ENCODE peak calls at places on chromosomes 16 and 17, in ten cellular contexts. N, P, T, V, U, M, I, D, X and Z are unnamed samples.

GRCh38 chr17:49381793-49382192 is 19.7 kb upstream of the ZNF652 start:
- DNase-seq in N (no peak), T (no peak), V (no peak), X (no peak), U (no peak), I (no peak), D (no peak), M (no peak), P (no peak), Z (no peak)

GRCh38 chr16:11627822-11628457 is 40.3 kb upstream of the SNN start:
- DNase-seq in M (no peak), V (peak), T (no peak), D (no peak), I (no peak), U (peak), N (no peak), X (no peak), P (no peak), Z (no peak)

GRCh38 chr16:19860146-19861030 is 24.3 kb downstream of the GPRC5B start:
- DNase-seq in X (peak), U (peak), I (no peak), N (peak), P (peak), M (no peak), D (no peak), V (no peak), T (no peak), Z (no peak)

GRCh38 chr17:7744416-7744815 is 26.9 kb downstream of the DNAH2 start:
- DNase-seq in N (no peak), P (peak), X (no peak), I (no peak), V (no peak), T (no peak), D (no peak), M (no peak), U (no peak), Z (no peak)

GRCh38 chr17:28495626-28496025 is 10.5 kb upstream of the FOXN1 start:
- DNase-seq in D (no peak), T (no peak), U (no peak), P (no peak), I (no peak), N (no peak), V (no peak), M (no peak), X (no peak), Z (no peak)

GRCh38 chr17:17560167-17560566 is 31.3 kb downstream of the PEMT start:
- DNase-seq in T (no peak), I (no peak), M (no peak), P (no peak), U (no peak), N (no peak), V (no peak), D (no peak), X (no peak), Z (no peak)

GRCh38 chr16:70267516-70267915 is 15.8 kb upstream of the EXOSC6 start:
- DNase-seq in X (peak), V (peak), M (no peak), T (no peak), U (peak), D (no peak), P (peak), N (peak), I (no peak), Z (peak)

GRCh38 chr17:7314719-7315569 is at the start of gene GPS2:
- DNase-seq in M (peak), T (peak), V (peak), U (peak), P (peak), N (peak), D (peak), X (peak), I (peak), Z (peak)

GRCh38 chr17:6040473-6040872 is 29.7 kb upstream of the WSCD1 start:
- DNase-seq in I (no peak), U (no peak), T (no peak), N (no peak), D (no peak), V (no peak), M (no peak), X (no peak), P (peak), Z (no peak)

GRCh38 chr17:44862278-44862914 is 14.7 kb downstream of the HIGD1B start:
- DNase-seq in N (no peak), V (no peak), T (no peak), P (no peak), D (no peak), X (no peak), U (no peak), M (no peak), I (no peak), Z (no peak)

GRCh38 chr16:30069575-30070462 is 4.3 kb downstream of the ALDOA start:
- DNase-seq in N (no peak), M (no peak), X (peak), I (no peak), U (no peak), T (no peak), P (no peak), V (no peak), D (no peak), Z (peak)

GRCh38 chr17:61416540-61417363 is 17.1 kb downstream of the TBX2 start:
- DNase-seq in X (peak), U (peak), N (peak), T (no peak), D (peak), M (peak), P (peak), I (peak), V (peak), Z (peak)

GRCh38 chr17:37530420-37530819 is 40.7 kb downstream of the DUSP14 start:
- DNase-seq in I (no peak), X (no peak), P (no peak), M (no peak), V (peak), D (no peak), U (no peak), N (peak), T (no peak), Z (no peak)

GRCh38 chr17:17638467-17638866 is 42.8 kb upstream of the RAI1 start:
- DNase-seq in N (no peak), D (no peak), X (no peak), T (no peak), V (no peak), U (no peak), P (no peak), I (no peak), M (no peak), Z (no peak)

GRCh38 chr16:67278773-67279295 is 498 bp upstream of the PLEKHG4 start:
- DNase-seq in N (peak), V (no peak), I (no peak), X (no peak), T (no peak), D (peak), P (no peak), U (no peak), M (peak), Z (peak)

GRCh38 chr17:32127156-32127897 is 15.0 kb upstream of the RHOT1 start:
- DNase-seq in P (peak), I (peak), V (peak), D (peak), N (peak), M (peak), T (peak), U (peak), X (peak), Z (peak)

GRCh38 chr16:89827383-89828198 is 684 bp upstream of the SPIRE2 start:
- DNase-seq in V (peak), N (peak), I (peak), D (no peak), X (peak), U (peak), P (peak), T (no peak), M (no peak), Z (peak)

GRCh38 chr16:52068447-52069074 is 478.4 kb downstream of the TOX3 start:
- DNase-seq in P (peak), I (no peak), D (no peak), M (no peak), U (peak), T (no peak), N (no peak), X (peak), V (peak), Z (peak)

GRCh38 chr17:79943354-79944241 is 92.1 kb downstream of the TBC1D16 start:
- DNase-seq in V (no peak), T (no peak), X (peak), D (no peak), P (no peak), I (peak), U (no peak), M (no peak), N (no peak), Z (no peak)

GRCh38 chr17:55760643-55761355 is 9.9 kb downstream of the PCTP start:
- DNase-seq in M (no peak), V (no peak), I (no peak), T (no peak), D (no peak), P (peak), U (no peak), X (no peak), N (no peak), Z (no peak)

GRCh38 chr17:74118504-74118903 is 85.0 kb upstream of the RPL38 start:
- DNase-seq in D (no peak), X (peak), N (no peak), I (no peak), M (no peak), V (no peak), P (peak), U (no peak), T (no peak), Z (no peak)